ENCODE peak calls at places on chromosome 2, in five cellular contexts. O is mesendoderm, V is anterior cingulate cortex, L is cardiac fibroblast, Y is kidney. P is an unnamed sample.

GRCh38 chr2:205752924-205753323 is 70.6 kb downstream of the NRP2 start:
- DNase-seq in L (no peak), V (no peak), Y (no peak), O (no peak), P (no peak)

GRCh38 chr2:215900203-215900611 is 113.1 kb downstream of the MREG start:
- DNase-seq in L (peak; percentile 66), O (no peak), V (no peak), Y (no peak), P (peak; percentile 80)

GRCh38 chr2:223488814-223489213 is 113.3 kb downstream of the SCG2 start:
- DNase-seq in L (peak; percentile 45), Y (peak; percentile 58), V (no peak), O (peak; percentile 33), P (no peak)

GRCh38 chr2:173028671-173029070 is 47.0 kb upstream of the MAP3K20 start:
- DNase-seq in O (no peak), V (no peak), L (no peak), Y (no peak), P (no peak)

GRCh38 chr2:238895901-238896600 is 48.2 kb downstream of the TWIST2 start:
- DNase-seq in V (no peak), L (peak; percentile 92), O (peak; percentile 90), Y (peak; percentile 91), P (peak; percentile 94)

GRCh38 chr2:160375802-160376469 is 117.7 kb downstream of the RBMS1 start:
- DNase-seq in O (no peak), L (peak; percentile 87), V (no peak), Y (no peak), P (no peak)

GRCh38 chr2:176075476-176075875 is 8.3 kb downstream of the EVX2 start:
- DNase-seq in L (no peak), O (peak; percentile 80), Y (no peak), V (no peak), P (no peak)

GRCh38 chr2:240472078-240472790 is 36.8 kb downstream of the GPC1 start:
- DNase-seq in V (no peak), Y (peak; percentile 52), L (no peak), O (no peak), P (peak; percentile 64)

GRCh38 chr2:169069341-169069740 is at the start of gene DHRS9:
- DNase-seq in O (peak; percentile 50), V (no peak), Y (no peak), L (peak; percentile 76), P (no peak)

GRCh38 chr2:135063210-135063609 is 11.1 kb downstream of the RAB3GAP1 start:
- DNase-seq in O (no peak), L (no peak), V (no peak), Y (no peak), P (no peak)

GRCh38 chr2:79530443-79530842 is 17.6 kb downstream of the CTNNA2 start:
- DNase-seq in V (no peak), Y (no peak), L (no peak), O (peak; percentile 75), P (no peak)

GRCh38 chr2:67566958-67567635 is 170.0 kb downstream of the ETAA1 start:
- DNase-seq in O (no peak), L (no peak), V (no peak), Y (no peak), P (no peak)

GRCh38 chr2:197137826-197138480 is 172.6 kb downstream of the ANKRD44 start:
- DNase-seq in Y (no peak), V (no peak), L (peak; percentile 13), O (no peak), P (no peak)

P was measured in posterior vena cava.